ENCODE peak calls at places on chromosomes 13 and 19, in eight cellular contexts. W is GM23248; O is mucosa of gallbladder; R is NCI-H345; C is stimulated activated CD8-positive, alpha-beta memory T cell treated with anti-CD3 and anti-CD28 coated beads, Interleukin-4, amount 100 ng/mL, for 4 hours; K is AG10803; E is dorsolateral prefrontal cortex; N is right atrium auricular region. F is an unnamed sample.

GRCh38 chr13:108306768-108307332 is 37.3 kb downstream of the TNFSF13B start:
- DNase-seq in W (no peak), O (no peak), R (no peak), C (no peak), K (no peak), E (no peak), N (no peak), F (no peak)

GRCh38 chr19:39438270-39438934 is 2.7 kb upstream of the RPS16 start:
- DNase-seq in W (peak), O (no peak), R (no peak), C (no peak), K (peak), E (no peak), N (no peak), F (no peak)

GRCh38 chr13:36395280-36395679 is 37.0 kb upstream of the CCNA1 start:
- DNase-seq in W (peak), O (no peak), R (no peak), C (no peak), K (peak), E (no peak), N (no peak), F (no peak)

GRCh38 chr13:68027311-68027710 is 797.2 kb upstream of the PCDH9 start:
- DNase-seq in W (no peak), O (no peak), R (peak), C (no peak), K (no peak), E (no peak), N (no peak), F (no peak)

GRCh38 chr19:18464646-18465045 is 26.7 kb upstream of the ISYNA1 start:
- DNase-seq in W (peak), O (peak), R (peak), C (no peak), K (peak), E (peak), N (peak), F (peak)

GRCh38 chr13:88051746-88052482 is 380.7 kb downstream of the SLITRK5 start:
- DNase-seq in W (no peak), O (no peak), R (no peak), C (no peak), K (no peak), E (no peak), N (no peak), F (no peak)

GRCh38 chr19:310141-310651 is 19.0 kb upstream of the PLPP2 start:
- DNase-seq in W (no peak), O (no peak), R (no peak), C (no peak), K (no peak), E (no peak), N (no peak), F (no peak)

GRCh38 chr19:3986260-3987041 is 1.2 kb upstream of the EEF2 start:
- DNase-seq in W (peak), O (peak), R (peak), C (no peak), K (peak), E (no peak), N (no peak), F (peak)

GRCh38 chr13:102962430-102962829 is 103.8 kb downstream of the SLC10A2 start:
- DNase-seq in W (no peak), O (no peak), R (no peak), C (no peak), K (no peak), E (no peak), N (no peak), F (no peak)

GRCh38 chr13:97356592-97356991 is 77.4 kb upstream of the RAP2A start:
- DNase-seq in W (no peak), O (no peak), R (no peak), C (no peak), K (no peak), E (no peak), N (no peak), F (no peak)

GRCh38 chr13:44734204-44734707 is 158.1 kb upstream of the TSC22D1 start:
- DNase-seq in W (peak), O (no peak), R (no peak), C (no peak), K (peak), E (no peak), N (no peak), F (no peak)

GRCh38 chr13:37412271-37412683 is 186.3 kb downstream of the POSTN start:
- DNase-seq in W (peak), O (no peak), R (no peak), C (no peak), K (peak), E (no peak), N (no peak), F (no peak)

GRCh38 chr13:74250738-74251190 is 116.6 kb upstream of the KLF12 start:
- DNase-seq in W (peak), O (no peak), R (no peak), C (no peak), K (peak), E (no peak), N (no peak), F (no peak)

GRCh38 chr13:20258208-20258962 is 26.3 kb upstream of the GJB6 start:
- DNase-seq in W (peak), O (no peak), R (no peak), C (no peak), K (no peak), E (no peak), N (no peak), F (no peak)

GRCh38 chr13:80168089-80168850 is 172.7 kb downstream of the SPRY2 start:
- DNase-seq in W (peak), O (no peak), R (no peak), C (no peak), K (peak), E (no peak), N (no peak), F (no peak)

GRCh38 chr19:43607238-43608205 is 4.4 kb upstream of the SRRM5 start:
- DNase-seq in W (no peak), O (no peak), R (no peak), C (no peak), K (no peak), E (no peak), N (no peak), F (no peak)

GRCh38 chr13:65090191-65090590 is 2139.9 kb downstream of the PCDH9 start:
- DNase-seq in W (no peak), O (no peak), R (no peak), C (no peak), K (peak), E (no peak), N (no peak), F (no peak)

GRCh38 chr13:113329656-113330312 is 32.7 kb downstream of the LAMP1 start:
- DNase-seq in W (no peak), O (no peak), R (no peak), C (no peak), K (no peak), E (no peak), N (no peak), F (no peak)

GRCh38 chr13:93847162-93847561 is 620.6 kb downstream of the GPC6 start:
- DNase-seq in W (peak), O (no peak), R (no peak), C (no peak), K (peak), E (no peak), N (no peak), F (no peak)

GRCh38 chr13:31441804-31442487 is 242.2 kb downstream of the B3GLCT start:
- DNase-seq in W (no peak), O (no peak), R (no peak), C (no peak), K (no peak), E (no peak), N (peak), F (no peak)

GRCh38 chr13:100392709-100393630 is 195.6 kb downstream of the GGACT start:
- DNase-seq in W (peak), O (peak), R (no peak), C (peak), K (peak), E (no peak), N (peak), F (no peak)

GRCh38 chr19:37953125-37953524 is 46.1 kb downstream of the SIPA1L3 start:
- DNase-seq in W (no peak), O (no peak), R (no peak), C (no peak), K (no peak), E (no peak), N (no peak), F (no peak)

GRCh38 chr13:71218960-71219359 is 648.0 kb downstream of the DACH1 start:
- DNase-seq in W (no peak), O (peak), R (peak), C (no peak), K (no peak), E (no peak), N (no peak), F (peak)

GRCh38 chr19:6230991-6231448 is 48.8 kb downstream of the MLLT1 start:
- DNase-seq in W (no peak), O (no peak), R (no peak), C (no peak), K (no peak), E (no peak), N (no peak), F (no peak)

GRCh38 chr13:46388846-46389245 is 1.8 kb upstream of the RUBCNL start:
- DNase-seq in W (no peak), O (no peak), R (no peak), C (no peak), K (no peak), E (no peak), N (no peak), F (no peak)

GRCh38 chr19:4256563-4256962 is 9.7 kb downstream of the YJU2 start:
- DNase-seq in W (no peak), O (no peak), R (no peak), C (no peak), K (no peak), E (no peak), N (no peak), F (no peak)

GRCh38 chr19:21848706-21849105 is 12.7 kb upstream of the ZNF43 start:
- DNase-seq in W (no peak), O (peak), R (peak), C (no peak), K (no peak), E (no peak), N (no peak), F (no peak)

GRCh38 chr13:44093607-44094583 is 214.2 kb downstream of the LACC1 start:
- DNase-seq in W (no peak), O (no peak), R (no peak), C (no peak), K (no peak), E (no peak), N (no peak), F (no peak)

GRCh38 chr13:37453246-37453645 is 145.3 kb downstream of the POSTN start:
- DNase-seq in W (peak), O (no peak), R (no peak), C (no peak), K (peak), E (no peak), N (no peak), F (no peak)

GRCh38 chr13:22726721-22727120 is 454.1 kb upstream of the SGCG start:
- DNase-seq in W (no peak), O (no peak), R (no peak), C (no peak), K (no peak), E (no peak), N (no peak), F (no peak)

GRCh38 chr13:113849981-113850721 is 13.7 kb downstream of the GAS6 start:
- DNase-seq in W (no peak), O (no peak), R (no peak), C (no peak), K (no peak), E (peak), N (peak), F (no peak)

GRCh38 chr19:4379383-4380253 is 20.7 kb downstream of the SH3GL1 start:
- DNase-seq in W (peak), O (peak), R (peak), C (no peak), K (peak), E (no peak), N (no peak), F (peak)

GRCh38 chr13:99486996-99487395 is 14.3 kb upstream of the TM9SF2 start:
- DNase-seq in W (no peak), O (no peak), R (no peak), C (no peak), K (no peak), E (no peak), N (no peak), F (no peak)

GRCh38 chr13:74070065-74070464 is 64.1 kb downstream of the KLF12 start:
- DNase-seq in W (no peak), O (no peak), R (no peak), C (no peak), K (no peak), E (no peak), N (no peak), F (no peak)

F was measured in NCI-H510A treated with DMSO at 0.1 percent for 48 hours.